ENCODE peak calls at places on chromosomes 2 and 18, in ten cellular contexts. Y, K, T, Z, J, A, W, P, M and R are unnamed samples.

GRCh38 chr2:124112966-124113365 is 87.9 kb downstream of the CNTNAP5 start:
- DNase-seq in Y (no peak), K (peak; percentile 50), T (no peak), Z (no peak), J (no peak), A (peak; percentile 65), W (no peak), P (no peak), M (no peak), R (no peak)

GRCh38 chr2:28276076-28276618 is 116.5 kb upstream of the FOSL2 start:
- DNase-seq in Y (no peak), K (peak; percentile 98), T (peak; percentile 100), Z (peak; percentile 93), J (no peak), A (peak; percentile 96), W (no peak), P (no peak), M (peak; percentile 10), R (peak; percentile 42)

GRCh38 chr2:47741101-47741500 is 41.8 kb upstream of the MSH6 start:
- DNase-seq in Y (no peak), K (no peak), T (no peak), Z (no peak), J (no peak), A (no peak), W (no peak), P (no peak), M (no peak), R (no peak)

GRCh38 chr2:14991723-14992122 is 359.2 kb downstream of the LRATD1 start:
- DNase-seq in Y (no peak), K (no peak), T (no peak), Z (no peak), J (no peak), A (no peak), W (no peak), P (no peak), M (no peak), R (no peak)

GRCh38 chr2:101111917-101112771 is 39.0 kb downstream of the TBC1D8 start:
- DNase-seq in Y (no peak), K (peak; percentile 93), T (no peak), Z (peak; percentile 46), J (no peak), A (no peak), W (no peak), P (no peak), M (no peak), R (peak; percentile 78)

GRCh38 chr2:197997083-197997541 is 192.7 kb downstream of the PLCL1 start:
- DNase-seq in Y (no peak), K (no peak), T (no peak), Z (no peak), J (no peak), A (no peak), W (no peak), P (no peak), M (no peak), R (no peak)

GRCh38 chr2:136378712-136379595 is 261.0 kb upstream of the CXCR4 start:
- DNase-seq in Y (peak; percentile 24), K (peak; percentile 45), T (peak; percentile 17), Z (peak; percentile 13), J (peak; percentile 80), A (peak; percentile 65), W (no peak), P (peak; percentile 67), M (peak; percentile 46), R (no peak)

GRCh38 chr2:70626254-70626990 is 72.8 kb upstream of the TGFA start:
- DNase-seq in Y (no peak), K (no peak), T (no peak), Z (no peak), J (peak; percentile 43), A (no peak), W (no peak), P (no peak), M (no peak), R (no peak)

GRCh38 chr2:1923557-1923956 is 179.2 kb upstream of the PXDN start:
- DNase-seq in Y (no peak), K (no peak), T (no peak), Z (no peak), J (no peak), A (no peak), W (no peak), P (no peak), M (no peak), R (no peak)

GRCh38 chr2:126635281-126635680 is 20.7 kb upstream of the GYPC start:
- DNase-seq in Y (no peak), K (peak; percentile 41), T (no peak), Z (peak; percentile 60), J (no peak), A (no peak), W (no peak), P (no peak), M (no peak), R (peak; percentile 23)

GRCh38 chr2:39513641-39514094 is 76.6 kb upstream of the MAP4K3 start:
- DNase-seq in Y (peak; percentile 29), K (peak; percentile 94), T (peak; percentile 97), Z (peak; percentile 91), J (peak; percentile 29), A (peak; percentile 89), W (peak; percentile 14), P (no peak), M (peak; percentile 33), R (peak; percentile 54)

GRCh38 chr2:109295070-109295780 is 166.2 kb downstream of the SH3RF3 start:
- DNase-seq in Y (no peak), K (no peak), T (no peak), Z (no peak), J (no peak), A (no peak), W (no peak), P (no peak), M (no peak), R (no peak)

GRCh38 chr2:156784034-156784433 is 347.9 kb downstream of the GPD2 start:
- DNase-seq in Y (no peak), K (no peak), T (no peak), Z (no peak), J (no peak), A (no peak), W (no peak), P (peak; percentile 67), M (no peak), R (no peak)

GRCh38 chr18:24201699-24202687 is 63.1 kb downstream of the CABYR start:
- DNase-seq in Y (no peak), K (no peak), T (no peak), Z (no peak), J (no peak), A (no peak), W (no peak), P (no peak), M (no peak), R (no peak)

GRCh38 chr2:60936757-60937156 is 55.4 kb downstream of the REL start:
- DNase-seq in Y (no peak), K (no peak), T (no peak), Z (no peak), J (no peak), A (no peak), W (no peak), P (peak; percentile 28), M (no peak), R (no peak)

GRCh38 chr18:41940506-41941215 is 14.4 kb upstream of the PIK3C3 start:
- DNase-seq in Y (no peak), K (peak; percentile 75), T (peak; percentile 92), Z (peak; percentile 80), J (peak; percentile 2), A (peak; percentile 80), W (no peak), P (no peak), M (no peak), R (no peak)

GRCh38 chr2:178845565-178846457 is 38.6 kb upstream of the TTN start:
- DNase-seq in Y (no peak), K (peak; percentile 88), T (peak; percentile 53), Z (peak; percentile 50), J (no peak), A (no peak), W (no peak), P (no peak), M (no peak), R (no peak)

GRCh38 chr2:167215595-167215994 is 327.3 kb downstream of the XIRP2 start:
- DNase-seq in Y (no peak), K (no peak), T (no peak), Z (no peak), J (no peak), A (no peak), W (no peak), P (no peak), M (no peak), R (no peak)

GRCh38 chr2:74555610-74556103 is 1.1 kb downstream of the DOK1 start:
- DNase-seq in Y (no peak), K (no peak), T (no peak), Z (no peak), J (no peak), A (no peak), W (no peak), P (no peak), M (no peak), R (no peak)

GRCh38 chr2:125169764-125170146 is 1144.7 kb downstream of the CNTNAP5 start:
- DNase-seq in Y (no peak), K (peak; percentile 7), T (no peak), Z (no peak), J (no peak), A (no peak), W (no peak), P (no peak), M (no peak), R (no peak)